ENCODE peak calls at places on chromosomes 12 and 14, in eight cellular contexts. One of them, this sample, is unnamed.

GRCh38 chr12:57372233-57372632 is 58.6 kb downstream of the R3HDM2 start:
- DNase-seq in A549: peak
- DNase-seq in transverse colon: no peak
- DNase-seq in stomach: no peak
- DNase-seq in K562: no peak
- DNase-seq in ovary: peak
- DNase-seq in HepG2: no peak
- DNase-seq in H1: no peak
- DNase-seq in this sample: no peak

GRCh38 chr14:35944847-35945246 is 118.7 kb downstream of the BRMS1L start:
- DNase-seq in ovary: no peak
- DNase-seq in HepG2: peak
- DNase-seq in transverse colon: peak
- DNase-seq in H1: peak
- DNase-seq in stomach: no peak
- DNase-seq in K562: peak
- DNase-seq in A549: peak
- DNase-seq in this sample: no peak

GRCh38 chr14:89813485-89814080 is 140.9 kb downstream of the EFCAB11 start:
- DNase-seq in HepG2: no peak
- DNase-seq in K562: no peak
- DNase-seq in stomach: no peak
- DNase-seq in ovary: no peak
- DNase-seq in transverse colon: no peak
- DNase-seq in H1: no peak
- DNase-seq in A549: no peak
- DNase-seq in this sample: no peak

GRCh38 chr14:73237786-73238261 is 518 bp downstream of the PAPLN start:
- DNase-seq in ovary: peak
- DNase-seq in A549: no peak
- DNase-seq in K562: no peak
- DNase-seq in HepG2: no peak
- DNase-seq in transverse colon: no peak
- DNase-seq in H1: no peak
- DNase-seq in stomach: no peak
- DNase-seq in this sample: peak

GRCh38 chr14:73815849-73816816 is 35.5 kb upstream of the PTGR2 start:
- DNase-seq in HepG2: no peak
- DNase-seq in transverse colon: no peak
- DNase-seq in stomach: peak
- DNase-seq in A549: no peak
- DNase-seq in H1: no peak
- DNase-seq in ovary: no peak
- DNase-seq in K562: no peak
- DNase-seq in this sample: no peak

GRCh38 chr12:98894412-98895085 is 249.5 kb downstream of the APAF1 start:
- DNase-seq in A549: no peak
- DNase-seq in K562: no peak
- DNase-seq in stomach: no peak
- DNase-seq in H1: peak
- DNase-seq in transverse colon: no peak
- DNase-seq in HepG2: no peak
- DNase-seq in ovary: peak
- DNase-seq in this sample: no peak

GRCh38 chr12:69732088-69732487 is 6.6 kb upstream of the RAB3IP start:
- DNase-seq in A549: no peak
- DNase-seq in K562: no peak
- DNase-seq in transverse colon: no peak
- DNase-seq in H1: no peak
- DNase-seq in ovary: no peak
- DNase-seq in HepG2: no peak
- DNase-seq in stomach: no peak
- DNase-seq in this sample: no peak

GRCh38 chr12:4034926-4035325 is 161.7 kb upstream of the PARP11 start:
- DNase-seq in K562: no peak
- DNase-seq in HepG2: peak
- DNase-seq in ovary: no peak
- DNase-seq in A549: no peak
- DNase-seq in stomach: no peak
- DNase-seq in H1: no peak
- DNase-seq in transverse colon: no peak
- DNase-seq in this sample: no peak

GRCh38 chr12:102871014-102871413 is 46.0 kb downstream of the PAH start:
- DNase-seq in HepG2: no peak
- DNase-seq in ovary: no peak
- DNase-seq in A549: no peak
- DNase-seq in H1: no peak
- DNase-seq in transverse colon: no peak
- DNase-seq in stomach: no peak
- DNase-seq in K562: no peak
- DNase-seq in this sample: no peak

GRCh38 chr14:33676135-33676566 is 274.7 kb downstream of the EGLN3 start:
- DNase-seq in ovary: no peak
- DNase-seq in HepG2: peak
- DNase-seq in transverse colon: peak
- DNase-seq in stomach: no peak
- DNase-seq in A549: peak
- DNase-seq in K562: peak
- DNase-seq in H1: peak
- DNase-seq in this sample: peak

GRCh38 chr12:107730942-107731341 is 30.0 kb downstream of the PRDM4 start:
- DNase-seq in A549: no peak
- DNase-seq in ovary: no peak
- DNase-seq in transverse colon: no peak
- DNase-seq in stomach: no peak
- DNase-seq in K562: no peak
- DNase-seq in H1: no peak
- DNase-seq in HepG2: no peak
- DNase-seq in this sample: no peak

GRCh38 chr14:50403433-50403832 is 6.8 kb upstream of the CDKL1 start:
- DNase-seq in ovary: no peak
- DNase-seq in K562: no peak
- DNase-seq in transverse colon: no peak
- DNase-seq in A549: no peak
- DNase-seq in stomach: no peak
- DNase-seq in H1: no peak
- DNase-seq in HepG2: no peak
- DNase-seq in this sample: no peak

GRCh38 chr14:24710403-24711063 is 76.5 kb upstream of the GZMB start:
- DNase-seq in K562: peak
- DNase-seq in A549: peak
- DNase-seq in transverse colon: peak
- DNase-seq in ovary: peak
- DNase-seq in H1: peak
- DNase-seq in stomach: peak
- DNase-seq in HepG2: peak
- DNase-seq in this sample: no peak

GRCh38 chr14:99263564-99264330 is 8.2 kb downstream of the BCL11B start:
- DNase-seq in stomach: no peak
- DNase-seq in transverse colon: no peak
- DNase-seq in HepG2: no peak
- DNase-seq in K562: no peak
- DNase-seq in H1: no peak
- DNase-seq in ovary: no peak
- DNase-seq in A549: no peak
- DNase-seq in this sample: no peak

GRCh38 chr12:54654926-54655325 is 6.8 kb upstream of the DCD start:
- DNase-seq in K562: no peak
- DNase-seq in A549: no peak
- DNase-seq in transverse colon: no peak
- DNase-seq in stomach: no peak
- DNase-seq in ovary: no peak
- DNase-seq in H1: no peak
- DNase-seq in HepG2: no peak
- DNase-seq in this sample: no peak

GRCh38 chr14:92058006-92058917 is 18.4 kb upstream of the TRIP11 start:
- DNase-seq in K562: no peak
- DNase-seq in transverse colon: no peak
- DNase-seq in stomach: no peak
- DNase-seq in HepG2: no peak
- DNase-seq in A549: no peak
- DNase-seq in ovary: no peak
- DNase-seq in H1: peak
- DNase-seq in this sample: no peak

GRCh38 chr12:70120970-70121369 is 122.3 kb upstream of the CNOT2 start:
- DNase-seq in A549: no peak
- DNase-seq in stomach: no peak
- DNase-seq in ovary: no peak
- DNase-seq in H1: no peak
- DNase-seq in transverse colon: no peak
- DNase-seq in K562: no peak
- DNase-seq in HepG2: no peak
- DNase-seq in this sample: no peak

GRCh38 chr14:105088812-105089745 is 23.8 kb upstream of the GPR132 start:
- DNase-seq in transverse colon: no peak
- DNase-seq in H1: no peak
- DNase-seq in HepG2: no peak
- DNase-seq in A549: peak
- DNase-seq in K562: no peak
- DNase-seq in stomach: peak
- DNase-seq in ovary: peak
- DNase-seq in this sample: peak
- TF ChIP-seq EP300 in transverse colon: no peak
- TF ChIP-seq EP300 in H1: no peak
- TF ChIP-seq EP300 in HepG2: no peak
- TF ChIP-seq EP300 in A549: no peak
- TF ChIP-seq EP300 in K562: no peak
- TF ChIP-seq EP300 in stomach: no peak
- TF ChIP-seq EP300 in ovary: no peak
- TF ChIP-seq EP300 in this sample: no peak

GRCh38 chr12:83102499-83102898 is 415.8 kb downstream of the TMTC2 start:
- DNase-seq in H1: no peak
- DNase-seq in HepG2: no peak
- DNase-seq in stomach: no peak
- DNase-seq in A549: no peak
- DNase-seq in ovary: no peak
- DNase-seq in K562: no peak
- DNase-seq in transverse colon: no peak
- DNase-seq in this sample: no peak

GRCh38 chr12:83110424-83110823 is 423.7 kb downstream of the TMTC2 start:
- DNase-seq in H1: no peak
- DNase-seq in stomach: no peak
- DNase-seq in A549: no peak
- DNase-seq in K562: no peak
- DNase-seq in transverse colon: no peak
- DNase-seq in HepG2: no peak
- DNase-seq in ovary: no peak
- DNase-seq in this sample: no peak

DNA sequence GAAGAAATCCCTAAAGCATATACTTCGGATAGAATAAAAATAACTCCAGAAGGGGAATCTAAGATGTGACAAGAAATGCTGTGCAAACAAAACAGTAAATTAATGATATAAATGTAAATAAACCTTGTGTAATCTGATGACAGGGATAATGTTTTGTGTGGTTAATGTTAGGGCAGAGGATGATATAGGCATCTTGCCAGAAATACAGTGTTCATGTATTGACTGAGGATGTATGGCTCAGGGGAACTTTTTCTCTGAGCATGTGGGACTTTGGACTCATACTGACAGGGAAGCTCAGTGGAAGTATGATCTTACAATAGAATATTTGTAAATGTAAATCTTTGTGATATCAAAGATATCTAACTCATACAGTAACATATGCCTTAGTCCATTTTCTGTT is 420.2 kb downstream of the TMTC2 start:
- DNase-seq in A549: peak
- DNase-seq in HepG2: no peak
- DNase-seq in transverse colon: no peak
- DNase-seq in K562: no peak
- DNase-seq in H1: no peak
- DNase-seq in stomach: no peak
- DNase-seq in ovary: no peak
- DNase-seq in this sample: no peak
- H3K27ac ChIP-seq in A549: no peak
- H3K27ac ChIP-seq in HepG2: no peak
- H3K27ac ChIP-seq in transverse colon: no peak
- H3K27ac ChIP-seq in K562: no peak
- H3K27ac ChIP-seq in H1: no peak
- H3K27ac ChIP-seq in stomach: no peak
- H3K27ac ChIP-seq in ovary: no peak
- H3K27ac ChIP-seq in this sample: no peak

GRCh38 chr12:128808651-128809050 is 15.1 kb downstream of the SLC15A4 start:
- DNase-seq in ovary: no peak
- DNase-seq in K562: no peak
- DNase-seq in HepG2: no peak
- DNase-seq in H1: no peak
- DNase-seq in transverse colon: no peak
- DNase-seq in A549: no peak
- DNase-seq in stomach: peak
- DNase-seq in this sample: peak
- TF ChIP-seq POLR2A in ovary: no peak
- TF ChIP-seq POLR2A in K562: no peak
- TF ChIP-seq POLR2A in HepG2: no peak
- TF ChIP-seq POLR2A in H1: no peak
- TF ChIP-seq POLR2A in transverse colon: no peak
- TF ChIP-seq POLR2A in A549: peak
- TF ChIP-seq POLR2A in stomach: no peak
- TF ChIP-seq POLR2A in this sample: no peak

DNA sequence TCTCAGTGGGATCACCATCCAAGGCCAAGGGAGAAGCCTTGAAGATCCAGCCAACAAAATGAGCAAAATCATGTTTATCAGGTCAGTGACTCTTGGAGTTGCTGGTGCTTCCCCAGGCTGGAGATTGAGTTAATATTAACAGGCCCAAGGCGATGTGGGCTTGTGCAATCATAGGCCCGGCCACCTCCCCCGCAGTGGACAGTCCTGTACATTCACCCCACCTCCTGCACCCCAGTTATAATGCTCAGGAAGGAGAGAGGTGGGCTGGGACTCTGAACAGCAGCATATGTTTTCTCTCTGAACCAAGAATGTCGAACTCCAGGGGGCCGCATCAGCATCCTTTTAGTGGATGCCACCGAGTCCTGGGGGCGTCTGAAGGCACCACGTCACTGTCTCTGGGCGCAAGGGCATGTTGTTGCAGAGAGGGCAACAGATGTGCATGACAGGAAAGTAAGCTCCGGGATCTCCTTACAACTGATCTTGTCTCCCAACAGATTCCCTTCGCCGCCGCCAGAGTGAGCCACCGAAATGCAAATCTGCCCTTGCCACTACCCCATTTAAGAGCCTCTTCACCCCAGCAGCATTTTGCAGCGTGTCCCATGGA is 32.2 kb upstream of the SERPINA6 start:
- DNase-seq in A549: peak
- DNase-seq in transverse colon: peak
- DNase-seq in HepG2: peak
- DNase-seq in H1: peak
- DNase-seq in stomach: peak
- DNase-seq in K562: no peak
- DNase-seq in ovary: peak
- DNase-seq in this sample: no peak
- TF ChIP-seq EP300 in A549: no peak
- TF ChIP-seq EP300 in transverse colon: no peak
- TF ChIP-seq EP300 in HepG2: no peak
- TF ChIP-seq EP300 in H1: no peak
- TF ChIP-seq EP300 in stomach: no peak
- TF ChIP-seq EP300 in K562: no peak
- TF ChIP-seq EP300 in ovary: no peak
- TF ChIP-seq EP300 in this sample: no peak

GRCh38 chr14:63852271-63852816 is 460 bp upstream of the SYNE2 start:
- DNase-seq in ovary: no peak
- DNase-seq in stomach: no peak
- DNase-seq in HepG2: no peak
- DNase-seq in transverse colon: no peak
- DNase-seq in H1: no peak
- DNase-seq in A549: peak
- DNase-seq in K562: no peak
- DNase-seq in this sample: no peak
- H3K27ac ChIP-seq in ovary: peak
- H3K27ac ChIP-seq in stomach: peak
- H3K27ac ChIP-seq in HepG2: no peak
- H3K27ac ChIP-seq in transverse colon: peak
- H3K27ac ChIP-seq in H1: no peak
- H3K27ac ChIP-seq in A549: peak
- H3K27ac ChIP-seq in K562: no peak
- H3K27ac ChIP-seq in this sample: peak

GRCh38 chr12:30795660-30796507 is 41.1 kb upstream of the CAPRIN2 start:
- DNase-seq in K562: peak
- DNase-seq in transverse colon: peak
- DNase-seq in HepG2: peak
- DNase-seq in A549: peak
- DNase-seq in H1: peak
- DNase-seq in stomach: peak
- DNase-seq in ovary: peak
- DNase-seq in this sample: peak
- TF ChIP-seq POLR2A in K562: no peak
- TF ChIP-seq POLR2A in transverse colon: no peak
- TF ChIP-seq POLR2A in HepG2: no peak
- TF ChIP-seq POLR2A in A549: peak
- TF ChIP-seq POLR2A in H1: no peak
- TF ChIP-seq POLR2A in stomach: no peak
- TF ChIP-seq POLR2A in ovary: no peak
- TF ChIP-seq POLR2A in this sample: no peak